ENCODE peak calls at places on chromosomes 3 and 15, in four cellular contexts. C is adipocyte, O is brain microvascular endothelial cell, L is left ventricle myocardium inferior. U is an unnamed sample. For H3K27me3, the result is how much of the 10 kb centered on the place peaks cover.

GRCh38 chr3:123688241-123688747 is 103.4 kb upstream of the HACD2 start:
- DNase-seq in C (peak), O (peak), L (no peak), U (no peak)

GRCh38 chr15:66278061-66278460 is 15.3 kb upstream of the DIS3L start:
- DNase-seq in C (no peak), O (no peak), L (no peak), U (no peak)

GRCh38 chr15:83378921-83379561 is 68.1 kb upstream of the SH3GL3 start:
- DNase-seq in C (no peak), O (no peak), L (no peak), U (no peak)

GRCh38 chr3:13141991-13142412 is 68.8 kb upstream of the IQSEC1 start:
- DNase-seq in C (peak), O (peak), L (no peak), U (no peak)

GRCh38 chr3:18556001-18556408 is 130.9 kb upstream of the SATB1 start:
- DNase-seq in C (no peak), O (no peak), L (no peak), U (no peak)

GRCh38 chr3:172194702-172195392 is 155.5 kb downstream of the FNDC3B start:
- DNase-seq in C (no peak), O (peak), L (no peak), U (no peak)

GRCh38 chr15:85479071-85479647 is 98.8 kb downstream of the AKAP13 start:
- DNase-seq in C (peak), O (peak), L (no peak), U (no peak)

GRCh38 chr3:185685231-185686035 is 99.3 kb downstream of the SENP2 start:
- DNase-seq in C (peak), O (no peak), L (no peak), U (no peak)

GRCh38 chr3:181752202-181752671 is 40.5 kb downstream of the SOX2 start:
- DNase-seq in C (no peak), O (no peak), L (no peak), U (no peak)

GRCh38 chr15:96053039-96054021 is 277.2 kb upstream of the NR2F2 start:
- DNase-seq in C (no peak), O (no peak), L (peak), U (peak)

GRCh38 chr15:100704281-100705055 is 102.1 kb downstream of the ASB7 start:
- DNase-seq in C (no peak), O (peak), L (no peak), U (no peak)

GRCh38 chr3:189995129-189995528 is 125.6 kb downstream of the P3H2 start:
- DNase-seq in C (no peak), O (peak), L (no peak), U (no peak)

GRCh38 chr15:75149911-75150709 is 51.6 kb upstream of the C15orf39 start:
- DNase-seq in C (peak), O (peak), L (no peak), U (no peak)

GRCh38 chr3:189393598-189393997 is 221.8 kb downstream of the TPRG1 start:
- DNase-seq in C (peak), O (no peak), L (no peak), U (no peak)

GRCh38 chr3:125123906-125124305 is 68.1 kb upstream of the HEG1 start:
- DNase-seq in C (no peak), O (peak), L (no peak), U (no peak)

GRCh38 chr3:134985841-134986520 is 190.9 kb downstream of the EPHB1 start:
- DNase-seq in C (no peak), O (no peak), L (no peak), U (no peak)

GRCh38 chr3:196174652-196175051 is 36.5 kb downstream of the ZDHHC19 start:
- DNase-seq in C (no peak), O (no peak), L (no peak), U (no peak)

GRCh38 chr15:78808550-78808949 is 2.7 kb downstream of the ADAMTS7 start:
- DNase-seq in C (peak), O (peak), L (peak), U (no peak)

GRCh38 chr15:40115670-40116093 is 7.0 kb upstream of the BMF start:
- DNase-seq in C (no peak), O (no peak), L (no peak), U (peak)

GRCh38 chr3:32319607-32320006 is 72.0 kb upstream of the CMTM7 start:
- DNase-seq in C (no peak), O (no peak), L (no peak), U (no peak)

GRCh38 chr3:16334909-16335308 is 69.9 kb downstream of the OXNAD1 start:
- DNase-seq in C (no peak), O (no peak), L (no peak), U (no peak)

GRCh38 chr3:12405432-12406272 is 78.6 kb upstream of the TSEN2 start:
- DNase-seq in C (no peak), O (peak), L (peak), U (peak)

GRCh38 chr3:79937567-79937966 is 169.8 kb upstream of the ROBO1 start:
- DNase-seq in C (no peak), O (peak), L (no peak), U (no peak)

GRCh38 chr3:140906785-140907184 is 34.9 kb upstream of the SLC25A36 start:
- DNase-seq in C (no peak), O (no peak), L (no peak), U (no peak)

GRCh38 chr3:36606871-36607765 is 157.2 kb downstream of the DCLK3 start:
- DNase-seq in C (no peak), O (no peak), L (no peak), U (no peak)

GRCh38 chr15:82044373-82045178 is 1.2 kb downstream of the MEX3B start:
- DNase-seq in C (peak), O (peak), L (peak), U (peak)

GRCh38 chr3:194322701-194323174 is 28.4 kb downstream of the CPN2 start:
- DNase-seq in C (peak), O (peak), L (no peak), U (no peak)

GRCh38 chr3:198079771-198080520 is 119.9 kb downstream of the LMLN start:
- DNase-seq in C (peak), O (no peak), L (no peak), U (peak)

GRCh38 chr15:62592920-62593319 is 427.8 kb upstream of the C2CD4B start:
- DNase-seq in C (no peak), O (no peak), L (no peak), U (no peak)

GRCh38 chr15:43799209-43799944 is 643 bp downstream of the SERINC4 start:
- DNase-seq in C (no peak), O (no peak), L (no peak), U (no peak)

GRCh38 chr3:146574173-146574572 is 29.8 kb upstream of the PLSCR1 start:
- DNase-seq in C (no peak), O (no peak), L (no peak), U (no peak)

GRCh38 chr3:196499061-196499460 is 4.5 kb downstream of the RNF168 start:
- DNase-seq in C (peak), O (peak), L (no peak), U (no peak)

GRCh38 chr3:59535791-59536221 is 486.0 kb upstream of the CFAP20DC start:
- DNase-seq in C (peak), O (peak), L (no peak), U (no peak)

GRCh38 chr3:127421943-127422662 is 134.3 kb upstream of the PRR20G start:
- DNase-seq in C (no peak), O (no peak), L (no peak), U (no peak)
- H3K27me3 ChIP-seq in C (half or more), O (under half), L (half or more), U (under half)

GRCh38 chr3:165185707-165186327 is 10.4 kb downstream of the SLITRK3 start:
- DNase-seq in C (peak), O (peak), L (no peak), U (peak)
- H3K4me3 ChIP-seq in C (no peak), O (no peak), L (no peak), U (no peak)

DNA sequence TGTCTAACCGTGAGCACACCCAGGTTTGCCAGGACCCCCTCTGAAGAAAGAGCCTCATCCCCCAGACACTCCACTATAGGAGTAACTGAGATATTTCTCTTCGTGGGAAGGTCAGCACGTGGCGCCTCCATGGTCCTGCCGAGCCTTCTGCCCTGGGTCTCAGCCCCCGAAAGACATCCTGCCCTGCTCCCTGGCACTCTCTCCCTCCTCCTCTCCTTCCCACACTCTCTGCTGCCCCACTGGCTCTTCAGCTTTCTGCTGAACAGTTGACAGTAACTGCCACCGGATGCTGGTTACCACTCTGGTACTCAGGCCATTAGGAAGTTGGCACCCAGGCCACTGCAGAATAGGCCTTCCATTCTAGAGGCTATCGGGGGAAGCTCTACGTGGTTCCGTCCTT is 185.2 kb downstream of the UACA start:
- DNase-seq in C (no peak), O (no peak), L (no peak), U (no peak)
- H3K27me3 ChIP-seq in C (half or more), O (under half), L (under half), U (under half)

GRCh38 chr3:71303627-71304260 is 279.8 kb downstream of the FOXP1 start:
- DNase-seq in C (no peak), O (no peak), L (no peak), U (no peak)
- H3K4me3 ChIP-seq in C (no peak), O (no peak), L (no peak), U (no peak)

GRCh38 chr15:59438891-59439290 is 905 bp downstream of the FAM81A start:
- DNase-seq in C (no peak), O (no peak), L (no peak), U (no peak)
- H3K27me3 ChIP-seq in C (under half), O (under half), L (under half), U (under half)

GRCh38 chr3:77915341-77915740 is 875.4 kb downstream of the ROBO2 start:
- DNase-seq in C (no peak), O (no peak), L (no peak), U (no peak)
- H3K4me3 ChIP-seq in C (no peak), O (no peak), L (no peak), U (no peak)

DNA sequence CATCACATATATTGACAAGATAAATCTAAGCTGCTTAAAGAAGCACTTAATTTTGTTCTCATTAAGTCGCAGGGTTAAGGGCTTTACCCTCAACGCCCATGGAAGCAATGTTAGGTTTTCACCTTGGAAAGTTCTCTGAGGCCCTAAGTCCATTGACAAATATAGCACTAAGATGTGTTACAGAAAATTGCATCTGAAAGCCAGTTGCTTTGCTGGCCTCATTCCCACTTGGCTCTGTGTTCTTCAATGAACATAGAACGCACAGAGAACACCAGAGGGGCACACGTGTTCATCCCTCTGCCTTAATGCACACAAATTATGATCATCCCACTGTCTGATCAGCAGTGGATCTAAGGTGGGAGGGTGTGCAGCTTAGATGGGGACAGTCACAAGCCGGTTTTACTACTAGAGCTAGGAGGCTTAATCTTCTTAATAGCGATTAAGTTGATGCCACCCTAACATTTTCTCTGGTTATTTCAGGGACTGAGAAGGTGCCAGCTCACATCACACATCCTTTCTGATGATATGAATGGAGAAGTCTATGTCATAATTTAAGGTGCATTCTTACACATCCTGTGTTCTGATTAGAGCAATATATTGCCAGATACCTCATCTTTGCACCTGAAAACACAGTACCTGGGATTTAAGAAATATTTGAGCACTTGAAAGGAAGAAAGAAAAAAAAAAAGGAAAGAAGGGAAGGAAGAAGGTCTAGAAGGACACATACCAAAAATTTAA is 224.4 kb upstream of the ICE2 start:
- DNase-seq in C (no peak), O (no peak), L (no peak), U (no peak)
- H3K27me3 ChIP-seq in C (under half), O (under half), L (under half), U (under half)

GRCh38 chr15:41930221-41930866 is 36.5 kb upstream of the SPTBN5 start:
- DNase-seq in C (peak), O (peak), L (peak), U (no peak)
- H3K4me3 ChIP-seq in C (no peak), O (no peak), L (no peak), U (no peak)

U was measured in pancreas.